ENCODE peak calls at places on chromosomes 12 and 14, in ten cellular contexts. N, G, P, V, H, E, Z, X, R and J are unnamed samples.
A peak's percentile ranks its signal among the peaks of the same experiment; 100 is the strongest.

GRCh38 chr12:118680361-118680963 is 300.9 kb upstream of the SRRM4 start:
- DNase-seq in N (no peak), G (no peak), P (no peak), V (no peak), H (no peak), E (no peak), Z (peak; percentile 4), X (no peak), R (no peak), J (no peak)

GRCh38 chr12:47307680-47308399 is 228.1 kb upstream of the AMIGO2 start:
- DNase-seq in N (peak; percentile 74), G (peak; percentile 77), P (peak; percentile 70), V (peak; percentile 86), H (peak; percentile 23), E (no peak), Z (peak; percentile 85), X (no peak), R (peak; percentile 89), J (peak; percentile 57)

GRCh38 chr14:90676859-90677258 is 139.4 kb downstream of the TTC7B start:
- DNase-seq in N (peak; percentile 27), G (no peak), P (peak; percentile 65), V (no peak), H (no peak), E (no peak), Z (no peak), X (no peak), R (no peak), J (no peak)

GRCh38 chr12:1277905-1278304 is 286.9 kb downstream of the ERC1 start:
- DNase-seq in N (no peak), G (no peak), P (no peak), V (no peak), H (no peak), E (no peak), Z (no peak), X (no peak), R (no peak), J (no peak)

GRCh38 chr12:56315256-56315625 is 547 bp downstream of the CNPY2 start:
- DNase-seq in N (no peak), G (no peak), P (no peak), V (no peak), H (no peak), E (no peak), Z (peak; percentile 51), X (peak; percentile 72), R (no peak), J (peak; percentile 2)

GRCh38 chr12:121214855-121215745 is 5.2 kb downstream of the P2RX4 start:
- DNase-seq in N (peak; percentile 90), G (no peak), P (peak; percentile 97), V (peak; percentile 77), H (no peak), E (no peak), Z (peak; percentile 82), X (no peak), R (no peak), J (no peak)

GRCh38 chr12:9256341-9256740 is 48.1 kb upstream of the PZP start:
- DNase-seq in N (no peak), G (no peak), P (no peak), V (no peak), H (no peak), E (no peak), Z (no peak), X (no peak), R (no peak), J (no peak)

GRCh38 chr12:124769881-124770512 is 93.7 kb downstream of the SCARB1 start:
- DNase-seq in N (no peak), G (no peak), P (no peak), V (no peak), H (no peak), E (no peak), Z (no peak), X (no peak), R (no peak), J (no peak)

GRCh38 chr12:42482820-42483533 is 106.6 kb downstream of the PRICKLE1 start:
- DNase-seq in N (peak; percentile 12), G (peak; percentile 58), P (peak; percentile 82), V (peak; percentile 85), H (no peak), E (peak; percentile 94), Z (peak; percentile 64), X (peak; percentile 94), R (peak; percentile 38), J (no peak)

GRCh38 chr12:113239288-113239771 is 18.1 kb downstream of the TPCN1 start:
- DNase-seq in N (no peak), G (no peak), P (no peak), V (peak; percentile 27), H (no peak), E (peak; percentile 82), Z (peak; percentile 54), X (no peak), R (no peak), J (no peak)

GRCh38 chr14:72513994-72514659 is 379.8 kb downstream of the DPF3 start:
- DNase-seq in N (peak; percentile 27), G (no peak), P (peak; percentile 81), V (peak; percentile 42), H (no peak), E (peak; percentile 57), Z (peak; percentile 7), X (no peak), R (no peak), J (no peak)

GRCh38 chr14:77008541-77008940 is 20.0 kb downstream of the IRF2BPL start:
- DNase-seq in N (no peak), G (no peak), P (no peak), V (no peak), H (no peak), E (no peak), Z (no peak), X (no peak), R (no peak), J (no peak)

GRCh38 chr14:49970474-49971147 is 77.7 kb downstream of the ARF6 start:
- DNase-seq in N (no peak), G (no peak), P (peak; percentile 43), V (no peak), H (no peak), E (peak; percentile 80), Z (peak; percentile 27), X (no peak), R (no peak), J (peak; percentile 93)

GRCh38 chr12:127559349-127560040 is 707.5 kb upstream of the TMEM132C start:
- DNase-seq in N (peak; percentile 83), G (peak; percentile 99), P (peak; percentile 97), V (peak; percentile 96), H (peak; percentile 8), E (no peak), Z (peak; percentile 72), X (no peak), R (peak; percentile 92), J (peak; percentile 99)

GRCh38 chr14:75628816-75629215 is 31.9 kb downstream of the ERG28 start:
- DNase-seq in N (no peak), G (no peak), P (no peak), V (peak; percentile 29), H (no peak), E (no peak), Z (no peak), X (no peak), R (no peak), J (no peak)

GRCh38 chr12:70576341-70577282 is 60.6 kb downstream of the PTPRB start:
- DNase-seq in N (peak; percentile 72), G (peak; percentile 81), P (peak; percentile 90), V (peak; percentile 51), H (no peak), E (no peak), Z (peak; percentile 82), X (no peak), R (peak; percentile 74), J (peak; percentile 34)

GRCh38 chr14:23517650-23518329 is 33.8 kb downstream of the ZFHX2 start:
- DNase-seq in N (no peak), G (no peak), P (no peak), V (no peak), H (no peak), E (no peak), Z (no peak), X (no peak), R (no peak), J (no peak)

GRCh38 chr14:20632831-20633771 is 8.4 kb downstream of the OR6S1 start:
- DNase-seq in N (peak; percentile 82), G (peak; percentile 24), P (peak; percentile 83), V (peak; percentile 93), H (no peak), E (no peak), Z (peak; percentile 73), X (peak; percentile 80), R (no peak), J (no peak)

GRCh38 chr12:132044661-132045412 is 95.1 kb downstream of the EP400 start:
- DNase-seq in N (peak; percentile 4), G (no peak), P (no peak), V (no peak), H (no peak), E (no peak), Z (no peak), X (no peak), R (no peak), J (no peak)

GRCh38 chr12:85138833-85139232 is 102.7 kb downstream of the LRRIQ1 start:
- DNase-seq in N (peak; percentile 15), G (no peak), P (peak; percentile 12), V (peak; percentile 1), H (no peak), E (no peak), Z (no peak), X (no peak), R (no peak), J (no peak)

GRCh38 chr12:108727868-108728735 is 3.2 kb downstream of the CORO1C start:
- DNase-seq in N (no peak), G (no peak), P (no peak), V (no peak), H (no peak), E (no peak), Z (no peak), X (no peak), R (no peak), J (no peak)

GRCh38 chr12:76047742-76048141 is 16.2 kb upstream of the PHLDA1 start:
- DNase-seq in N (no peak), G (no peak), P (peak; percentile 9), V (no peak), H (no peak), E (no peak), Z (no peak), X (no peak), R (no peak), J (no peak)

GRCh38 chr14:21093769-21094681 is 4.4 kb downstream of the ZNF219 start:
- DNase-seq in N (no peak), G (no peak), P (no peak), V (no peak), H (no peak), E (no peak), Z (no peak), X (peak; percentile 91), R (no peak), J (no peak)

GRCh38 chr12:122951406-122951805 is 14.9 kb downstream of the ABCB9 start:
- DNase-seq in N (peak; percentile 73), G (no peak), P (peak; percentile 60), V (peak; percentile 80), H (no peak), E (no peak), Z (peak; percentile 81), X (no peak), R (no peak), J (no peak)

GRCh38 chr12:20248646-20249045 is 119.7 kb upstream of the PDE3A start:
- DNase-seq in N (no peak), G (no peak), P (no peak), V (peak; percentile 1), H (no peak), E (no peak), Z (no peak), X (no peak), R (no peak), J (no peak)

GRCh38 chr12:5965950-5966383 is 20.9 kb upstream of the ANO2 start:
- DNase-seq in N (peak; percentile 19), G (peak; percentile 6), P (peak; percentile 82), V (peak; percentile 72), H (no peak), E (no peak), Z (peak; percentile 66), X (peak; percentile 83), R (peak; percentile 12), J (peak; percentile 1)

GRCh38 chr14:65880507-65880906 is 468.0 kb downstream of the FUT8 start:
- DNase-seq in N (peak; percentile 36), G (no peak), P (peak; percentile 81), V (no peak), H (no peak), E (no peak), Z (no peak), X (no peak), R (no peak), J (no peak)

GRCh38 chr14:105061428-105062047 is 3.7 kb downstream of the GPR132 start:
- DNase-seq in N (no peak), G (no peak), P (no peak), V (no peak), H (no peak), E (peak; percentile 89), Z (no peak), X (peak; percentile 50), R (no peak), J (no peak)